ENCODE peak calls at places on chromosomes 16 and 17, in seven cellular contexts. One of them, this sample, is unnamed.

GRCh38 chr17:40487371-40488020 is 13.9 kb downstream of the TNS4 start:
- DNase-seq in Ammon's horn: no peak
- DNase-seq in left cardiac atrium: no peak
- DNase-seq in memory B cell: no peak
- DNase-seq in HepG2: no peak
- DNase-seq in nucleus accumbens: no peak
- DNase-seq in CD4-positive, alpha-beta memory T cell: no peak
- DNase-seq in this sample: no peak

GRCh38 chr16:52364500-52364899 is 182.4 kb downstream of the TOX3 start:
- DNase-seq in HepG2: no peak
- DNase-seq in Ammon's horn: no peak
- DNase-seq in left cardiac atrium: no peak
- DNase-seq in nucleus accumbens: no peak
- DNase-seq in CD4-positive, alpha-beta memory T cell: no peak
- DNase-seq in memory B cell: no peak
- DNase-seq in this sample: no peak

GRCh38 chr16:55499951-55500350 is 8.9 kb upstream of the LPCAT2 start:
- DNase-seq in nucleus accumbens: no peak
- DNase-seq in Ammon's horn: peak
- DNase-seq in CD4-positive, alpha-beta memory T cell: no peak
- DNase-seq in memory B cell: no peak
- DNase-seq in HepG2: no peak
- DNase-seq in left cardiac atrium: no peak
- DNase-seq in this sample: no peak

GRCh38 chr17:55601874-55602364 is 90.7 kb upstream of the SMIM36 start:
- DNase-seq in Ammon's horn: no peak
- DNase-seq in CD4-positive, alpha-beta memory T cell: peak
- DNase-seq in HepG2: peak
- DNase-seq in nucleus accumbens: no peak
- DNase-seq in memory B cell: peak
- DNase-seq in left cardiac atrium: no peak
- DNase-seq in this sample: no peak

GRCh38 chr16:49884033-49884707 is 28.3 kb upstream of the ZNF423 start:
- DNase-seq in left cardiac atrium: no peak
- DNase-seq in nucleus accumbens: no peak
- DNase-seq in Ammon's horn: no peak
- DNase-seq in CD4-positive, alpha-beta memory T cell: no peak
- DNase-seq in memory B cell: no peak
- DNase-seq in HepG2: peak
- DNase-seq in this sample: no peak

GRCh38 chr17:9771465-9771864 is 19.9 kb downstream of the DHRS7C start:
- DNase-seq in memory B cell: no peak
- DNase-seq in CD4-positive, alpha-beta memory T cell: no peak
- DNase-seq in Ammon's horn: no peak
- DNase-seq in nucleus accumbens: no peak
- DNase-seq in HepG2: no peak
- DNase-seq in left cardiac atrium: no peak
- DNase-seq in this sample: no peak

GRCh38 chr16:9003763-9004162 is 40.1 kb upstream of the USP7 start:
- DNase-seq in memory B cell: no peak
- DNase-seq in nucleus accumbens: no peak
- DNase-seq in HepG2: no peak
- DNase-seq in CD4-positive, alpha-beta memory T cell: no peak
- DNase-seq in Ammon's horn: no peak
- DNase-seq in left cardiac atrium: no peak
- DNase-seq in this sample: no peak

GRCh38 chr17:72171703-72172670 is 51.2 kb downstream of the SOX9 start:
- DNase-seq in HepG2: no peak
- DNase-seq in CD4-positive, alpha-beta memory T cell: no peak
- DNase-seq in nucleus accumbens: peak
- DNase-seq in memory B cell: no peak
- DNase-seq in left cardiac atrium: no peak
- DNase-seq in Ammon's horn: peak
- DNase-seq in this sample: peak

GRCh38 chr16:84561291-84561690 is 56.6 kb downstream of the COTL1 start:
- DNase-seq in CD4-positive, alpha-beta memory T cell: no peak
- DNase-seq in nucleus accumbens: no peak
- DNase-seq in left cardiac atrium: no peak
- DNase-seq in HepG2: no peak
- DNase-seq in Ammon's horn: no peak
- DNase-seq in memory B cell: no peak
- DNase-seq in this sample: no peak

GRCh38 chr16:84618428-84619102 is 687 bp upstream of the COTL1 start:
- DNase-seq in HepG2: peak
- DNase-seq in left cardiac atrium: peak
- DNase-seq in nucleus accumbens: no peak
- DNase-seq in Ammon's horn: no peak
- DNase-seq in CD4-positive, alpha-beta memory T cell: no peak
- DNase-seq in memory B cell: no peak
- DNase-seq in this sample: no peak

GRCh38 chr17:37312137-37312923 is 63.5 kb upstream of the C17orf78 start:
- DNase-seq in Ammon's horn: no peak
- DNase-seq in memory B cell: no peak
- DNase-seq in nucleus accumbens: no peak
- DNase-seq in left cardiac atrium: no peak
- DNase-seq in CD4-positive, alpha-beta memory T cell: no peak
- DNase-seq in HepG2: no peak
- DNase-seq in this sample: no peak

GRCh38 chr16:19167710-19168172 is 299 bp upstream of the SYT17 start:
- DNase-seq in HepG2: peak
- DNase-seq in Ammon's horn: peak
- DNase-seq in nucleus accumbens: peak
- DNase-seq in left cardiac atrium: peak
- DNase-seq in CD4-positive, alpha-beta memory T cell: no peak
- DNase-seq in memory B cell: peak
- DNase-seq in this sample: peak

GRCh38 chr17:59167571-59168001 is 12.0 kb downstream of the PRR11 start:
- DNase-seq in Ammon's horn: no peak
- DNase-seq in memory B cell: no peak
- DNase-seq in CD4-positive, alpha-beta memory T cell: no peak
- DNase-seq in nucleus accumbens: no peak
- DNase-seq in left cardiac atrium: no peak
- DNase-seq in HepG2: no peak
- DNase-seq in this sample: no peak

GRCh38 chr17:33112763-33113162 is 121.1 kb downstream of the SPACA3 start:
- DNase-seq in nucleus accumbens: no peak
- DNase-seq in HepG2: no peak
- DNase-seq in Ammon's horn: no peak
- DNase-seq in CD4-positive, alpha-beta memory T cell: no peak
- DNase-seq in left cardiac atrium: no peak
- DNase-seq in memory B cell: no peak
- DNase-seq in this sample: no peak

This sample was measured in putamen.